ENCODE peak calls at places on chromosomes 16 and 17, in five cellular contexts. P, H, G, S and J are unnamed samples.
A peak's percentile ranks its signal among the peaks of the same experiment; 100 is the strongest.

GRCh38 chr17:835263-835662 is 53.1 kb downstream of the MRM3 start:
- DNase-seq in P (no peak), H (no peak), G (no peak), S (peak; percentile 70), J (no peak)

GRCh38 chr16:14309906-14310305 is 238.8 kb downstream of the MRTFB start:
- DNase-seq in P (no peak), H (no peak), G (no peak), S (no peak), J (no peak)

GRCh38 chr16:24993722-24994686 is 21.2 kb downstream of the ARHGAP17 start:
- DNase-seq in P (no peak), H (no peak), G (no peak), S (no peak), J (no peak)

GRCh38 chr17:72477529-72477928 is 356.7 kb downstream of the SOX9 start:
- DNase-seq in P (no peak), H (no peak), G (no peak), S (no peak), J (no peak)

GRCh38 chr16:80045944-80046660 is 445.6 kb upstream of the MAF start:
- DNase-seq in P (no peak), H (no peak), G (no peak), S (no peak), J (no peak)

GRCh38 chr17:59428896-59429460 is 97.5 kb downstream of the YPEL2 start:
- DNase-seq in P (no peak), H (no peak), G (no peak), S (no peak), J (no peak)

GRCh38 chr16:4679156-4679853 is 14.1 kb upstream of the NUDT16L1 start:
- DNase-seq in P (peak; percentile 75), H (peak; percentile 49), G (no peak), S (no peak), J (no peak)

GRCh38 chr16:68446941-68447675 is 1.2 kb downstream of the SMPD3 start:
- DNase-seq in P (no peak), H (no peak), G (no peak), S (no peak), J (peak; percentile 15)

GRCh38 chr17:79923974-79924638 is 84.9 kb upstream of the CBX4 start:
- DNase-seq in P (no peak), H (no peak), G (peak; percentile 79), S (no peak), J (peak; percentile 91)

GRCh38 chr17:69142473-69142802 is 743 bp upstream of the ABCA6 start:
- DNase-seq in P (no peak), H (no peak), G (no peak), S (no peak), J (no peak)

GRCh38 chr17:57954421-57955182 is 610 bp downstream of the CUEDC1 start:
- DNase-seq in P (peak; percentile 72), H (peak; percentile 91), G (no peak), S (peak; percentile 87), J (peak; percentile 73)

GRCh38 chr17:63150994-63151464 is 185.0 kb downstream of the TANC2 start:
- DNase-seq in P (no peak), H (no peak), G (no peak), S (no peak), J (peak; percentile 63)

GRCh38 chr16:50925758-50926357 is 184.0 kb downstream of the CYLD start:
- DNase-seq in P (no peak), H (no peak), G (no peak), S (no peak), J (no peak)

GRCh38 chr17:4998666-4999428 is 1.1 kb downstream of the KIF1C start:
- DNase-seq in P (peak; percentile 60), H (no peak), G (no peak), S (no peak), J (no peak)

GRCh38 chr17:74108126-74108705 is 95.3 kb upstream of the RPL38 start:
- DNase-seq in P (no peak), H (no peak), G (no peak), S (no peak), J (peak; percentile 97)

GRCh38 chr16:86573646-86574508 is 4.5 kb upstream of the FOXL1 start:
- DNase-seq in P (no peak), H (no peak), G (no peak), S (no peak), J (no peak)

GRCh38 chr17:78580277-78580804 is 3.1 kb upstream of the DNAH17 start:
- DNase-seq in P (no peak), H (no peak), G (no peak), S (no peak), J (no peak)

GRCh38 chr16:23410176-23410575 is 42.8 kb downstream of the COG7 start:
- DNase-seq in P (no peak), H (no peak), G (no peak), S (no peak), J (no peak)

GRCh38 chr16:28621756-28622155 is 11.9 kb upstream of the SULT1A1 start:
- DNase-seq in P (no peak), H (no peak), G (no peak), S (no peak), J (peak; percentile 82)

GRCh38 chr17:83199500-83200201 is 120.2 kb downstream of the METRNL start:
- DNase-seq in P (peak; percentile 87), H (peak; percentile 57), G (no peak), S (peak; percentile 79), J (peak; percentile 7)
- H3K9me3 ChIP-seq in P (no peaks in the 10 kb centered on the region), H (no peaks in the 10 kb centered on the region), G (no peaks in the 10 kb centered on the region), S (no peaks in the 10 kb centered on the region), J (peaks cover 11% of the 10 kb centered on the region)

DNA sequence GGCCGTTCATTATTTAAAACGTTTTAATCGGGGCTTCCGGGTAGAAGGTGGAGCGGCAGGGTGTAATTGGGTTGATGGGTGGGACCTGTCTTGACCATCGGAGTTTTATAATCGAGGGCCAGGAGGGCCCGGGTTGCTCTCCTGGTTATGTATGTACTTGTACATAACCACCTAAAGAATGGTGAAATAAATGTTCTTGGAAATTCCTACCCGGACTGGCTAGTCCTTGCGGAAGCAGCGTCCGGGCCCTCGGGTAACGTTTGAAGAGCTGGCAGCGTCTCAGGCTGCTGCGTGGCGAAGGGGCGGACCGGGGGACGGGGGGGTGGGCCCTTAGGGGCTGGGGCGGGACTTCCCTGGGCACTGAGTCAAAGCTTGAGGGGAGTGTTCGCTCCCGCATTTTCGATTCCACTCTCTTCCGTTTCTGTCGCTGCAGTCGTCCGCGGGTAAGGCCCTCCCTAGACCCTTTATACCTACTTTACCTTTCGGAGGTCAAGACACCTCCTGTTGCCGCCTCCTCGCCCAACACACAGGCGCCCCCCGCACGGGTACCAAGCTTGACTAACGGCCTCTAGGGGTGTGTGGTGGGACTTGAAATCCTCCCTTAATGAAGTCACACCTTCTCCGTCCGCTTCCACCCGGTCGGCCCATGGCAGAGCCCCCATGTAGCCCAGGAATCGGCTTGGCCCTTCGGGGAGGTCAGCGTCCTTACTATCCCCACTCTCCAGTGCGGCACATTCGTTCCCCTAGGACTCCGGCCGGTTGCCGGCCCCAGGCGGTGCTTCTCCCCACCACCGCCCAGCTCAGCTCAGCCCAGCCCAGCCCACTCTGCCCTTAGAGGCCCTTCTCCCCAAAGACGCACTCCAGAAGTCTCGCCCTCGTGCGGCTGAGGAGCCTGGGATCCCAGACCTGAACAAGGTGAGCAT is at the start of gene TMEM106A:
- DNase-seq in P (peak; percentile 88), H (peak; percentile 81), G (peak; percentile 82), S (peak; percentile 90), J (no peak)
- H3K4me3 ChIP-seq in P (peak within 1 kb of the TSS; percentile 77), H (peak within 1 kb of the TSS; percentile 73), G (peak within 1 kb of the TSS; percentile 52), S (peak within 1 kb of the TSS; percentile 87), J (no peak within 1 kb of the TSS)

GRCh38 chr17:21059761-21060160 is 16.9 kb upstream of the USP22 start:
- DNase-seq in P (no peak), H (no peak), G (no peak), S (no peak), J (no peak)
- H3K27ac ChIP-seq in P (no peak overlapping the region), H (no peak overlapping the region), G (no peak overlapping the region), S (no peak overlapping the region), J (no peak overlapping the region)

DNA sequence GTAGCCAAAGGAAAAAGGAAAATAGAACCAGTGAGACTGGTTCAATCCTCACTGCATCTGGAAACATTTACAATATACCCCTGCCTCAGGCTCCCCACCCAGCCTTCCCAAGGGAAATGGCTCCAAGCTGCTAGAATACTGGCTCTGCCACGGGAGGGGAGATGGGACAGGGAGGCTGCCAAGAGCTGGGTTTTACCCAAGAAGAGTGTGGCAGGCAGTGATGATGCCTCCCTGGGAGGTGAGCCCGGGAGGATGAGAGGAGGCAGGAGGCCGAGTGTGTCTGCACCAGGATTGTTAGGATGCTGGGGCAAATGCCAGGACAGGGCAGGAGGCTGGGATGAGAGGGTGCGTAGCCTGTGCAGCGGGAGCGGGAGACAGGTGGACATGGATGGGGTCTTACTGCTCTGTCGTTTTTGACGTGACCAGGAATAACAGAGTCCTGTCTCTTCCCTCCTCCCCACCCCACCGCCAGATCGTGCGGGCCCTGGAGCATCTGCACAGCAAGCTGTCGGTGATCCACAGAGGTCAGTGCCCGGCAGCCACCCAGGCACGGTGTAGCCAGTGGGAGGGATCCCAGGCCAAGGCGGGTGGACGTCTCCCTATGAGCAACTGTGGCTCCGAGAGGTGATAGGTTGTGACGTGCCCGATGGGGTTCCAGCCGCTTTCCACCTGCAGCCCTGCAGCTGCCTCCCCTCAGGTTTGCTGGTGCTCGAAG is 18.4 kb downstream of the MAP2K3 start:
- DNase-seq in P (peak; percentile 51), H (no peak), G (no peak), S (peak; percentile 55), J (no peak)
- H3K9me3 ChIP-seq in P (no peaks in the 10 kb centered on the region), H (no peaks in the 10 kb centered on the region), G (peaks cover 3% of the 10 kb centered on the region), S (no peaks in the 10 kb centered on the region), J (no peaks in the 10 kb centered on the region)

GRCh38 chr17:36542755-36543154 is 2.0 kb upstream of the GGNBP2 start:
- DNase-seq in P (no peak), H (no peak), G (no peak), S (no peak), J (no peak)
- H3K4me3 ChIP-seq in P (no peak overlapping the region), H (no peak overlapping the region), G (no peak overlapping the region), S (no peak overlapping the region), J (no peak overlapping the region)